ENCODE peak calls at places on chromosomes 11 and 22, in eight cellular contexts. O is lower leg skin, B is AG04450, E is BJ, J is cardiac fibroblast, D is mucosa of descending colon, R is lung, T is A673. H is an unnamed sample.

GRCh38 chr11:120740424-120740823 is 228.9 kb downstream of the GRIK4 start:
- DNase-seq in O (no peak), B (no peak), E (no peak), J (no peak), D (no peak), R (no peak), T (no peak), H (no peak)

GRCh38 chr11:105609341-105609781 is 512 bp upstream of the GRIA4 start:
- DNase-seq in O (no peak), B (no peak), E (no peak), J (peak), D (no peak), R (no peak), T (peak), H (no peak)

GRCh38 chr11:67275606-67276409 is 9.5 kb downstream of the GRK2 start:
- DNase-seq in O (no peak), B (no peak), E (no peak), J (no peak), D (peak), R (no peak), T (no peak), H (no peak)

GRCh38 chr11:18878211-18878610 is 61.0 kb downstream of the MRGPRX1 start:
- DNase-seq in O (no peak), B (no peak), E (no peak), J (no peak), D (no peak), R (no peak), T (no peak), H (no peak)

GRCh38 chr22:41290262-41291221 is 4.6 kb upstream of the RANGAP1 start:
- DNase-seq in O (no peak), B (peak), E (peak), J (peak), D (no peak), R (no peak), T (peak), H (no peak)

GRCh38 chr11:122108192-122108799 is 7.7 kb downstream of the BLID start:
- DNase-seq in O (no peak), B (no peak), E (no peak), J (peak), D (no peak), R (peak), T (peak), H (no peak)

GRCh38 chr22:50531546-50532352 is 1.9 kb upstream of the TYMP start:
- DNase-seq in O (peak), B (no peak), E (no peak), J (peak), D (peak), R (peak), T (no peak), H (peak)

GRCh38 chr11:96063053-96063452 is 139.1 kb upstream of the MTMR2 start:
- DNase-seq in O (no peak), B (no peak), E (no peak), J (no peak), D (no peak), R (no peak), T (no peak), H (no peak)

GRCh38 chr11:93567406-93567819 is 24.2 kb upstream of the SMCO4 start:
- DNase-seq in O (no peak), B (no peak), E (no peak), J (peak), D (no peak), R (peak), T (no peak), H (peak)

GRCh38 chr11:26333906-26334305 is 2.0 kb downstream of the ANO3 start:
- DNase-seq in O (no peak), B (no peak), E (no peak), J (peak), D (no peak), R (no peak), T (peak), H (no peak)

GRCh38 chr11:69297926-69298777 is 4.2 kb downstream of the MYEOV start:
- DNase-seq in O (peak), B (peak), E (peak), J (peak), D (peak), R (peak), T (no peak), H (peak)

GRCh38 chr11:46285594-46286033 is 8.2 kb downstream of the CREB3L1 start:
- DNase-seq in O (no peak), B (no peak), E (no peak), J (peak), D (peak), R (no peak), T (no peak), H (no peak)

GRCh38 chr11:37946155-37946766 is 1348.2 kb upstream of the RAG2 start:
- DNase-seq in O (no peak), B (peak), E (no peak), J (peak), D (no peak), R (no peak), T (peak), H (no peak)

GRCh38 chr11:125141686-125142535 is 22.6 kb upstream of the PKNOX2 start:
- DNase-seq in O (no peak), B (no peak), E (no peak), J (peak), D (no peak), R (peak), T (peak), H (no peak)

GRCh38 chr22:44686873-44687600 is 15.0 kb upstream of the PRR5 start:
- DNase-seq in O (no peak), B (no peak), E (peak), J (no peak), D (no peak), R (no peak), T (no peak), H (no peak)

GRCh38 chr11:68546555-68546954 is 86.0 kb downstream of the PPP6R3 start:
- DNase-seq in O (no peak), B (no peak), E (no peak), J (peak), D (no peak), R (no peak), T (no peak), H (no peak)

GRCh38 chr11:35288817-35289541 is 130.4 kb downstream of the SLC1A2 start:
- DNase-seq in O (no peak), B (no peak), E (peak), J (peak), D (no peak), R (no peak), T (no peak), H (no peak)

GRCh38 chr11:107006076-107006833 is 12.0 kb downstream of the GUCY1A2 start:
- DNase-seq in O (no peak), B (no peak), E (no peak), J (no peak), D (no peak), R (no peak), T (peak), H (no peak)

GRCh38 chr11:35243774-35244173 is 104.8 kb downstream of the CD44 start:
- DNase-seq in O (no peak), B (no peak), E (no peak), J (no peak), D (no peak), R (no peak), T (no peak), H (no peak)

GRCh38 chr11:62034045-62034355 is 66.6 kb upstream of the FTH1 start:
- DNase-seq in O (no peak), B (no peak), E (no peak), J (no peak), D (no peak), R (no peak), T (no peak), H (no peak)

GRCh38 chr11:126054412-126054811 is 8.3 kb downstream of the CDON start:
- DNase-seq in O (no peak), B (no peak), E (no peak), J (no peak), D (no peak), R (no peak), T (no peak), H (no peak)

GRCh38 chr22:27377501-27377900 is 424.1 kb downstream of the MN1 start:
- DNase-seq in O (no peak), B (no peak), E (no peak), J (no peak), D (no peak), R (peak), T (peak), H (no peak)

GRCh38 chr11:70755410-70756158 is 357.3 kb downstream of the CTTN start:
- DNase-seq in O (peak), B (peak), E (peak), J (peak), D (peak), R (peak), T (peak), H (no peak)

GRCh38 chr11:38182126-38182907 is 1584.3 kb upstream of the RAG2 start:
- DNase-seq in O (no peak), B (no peak), E (peak), J (peak), D (no peak), R (no peak), T (no peak), H (no peak)

GRCh38 chr11:1653541-1654387 is 24.2 kb downstream of the KRTAP5-5 start:
- DNase-seq in O (no peak), B (no peak), E (no peak), J (no peak), D (no peak), R (no peak), T (no peak), H (no peak)

GRCh38 chr22:41092023-41092817 is at the start of gene EP300:
- DNase-seq in O (peak), B (no peak), E (peak), J (peak), D (peak), R (peak), T (peak), H (peak)

GRCh38 chr11:114928260-114928870 is 250.0 kb downstream of the NXPE2 start:
- DNase-seq in O (no peak), B (no peak), E (no peak), J (no peak), D (no peak), R (no peak), T (no peak), H (no peak)

GRCh38 chr11:3834349-3835099 is 6.2 kb downstream of the RHOG start:
- DNase-seq in O (no peak), B (no peak), E (no peak), J (no peak), D (peak), R (peak), T (no peak), H (no peak)

GRCh38 chr11:93548679-93549319 is 5.6 kb upstream of the SMCO4 start:
- DNase-seq in O (no peak), B (no peak), E (no peak), J (no peak), D (no peak), R (no peak), T (no peak), H (no peak)

GRCh38 chr11:28049338-28050216 is 58.4 kb downstream of the KIF18A start:
- DNase-seq in O (no peak), B (no peak), E (no peak), J (peak), D (no peak), R (no peak), T (peak), H (no peak)

GRCh38 chr22:32994921-32995320 is 63.3 kb downstream of the SYN3 start:
- DNase-seq in O (peak), B (no peak), E (no peak), J (no peak), D (no peak), R (no peak), T (no peak), H (no peak)

GRCh38 chr11:79503028-79503427 is 62.2 kb upstream of the TENM4 start:
- DNase-seq in O (no peak), B (no peak), E (no peak), J (no peak), D (no peak), R (no peak), T (no peak), H (no peak)

GRCh38 chr11:113474362-113475159 is 637 bp downstream of the DRD2 start:
- DNase-seq in O (peak), B (peak), E (peak), J (peak), D (no peak), R (peak), T (peak), H (peak)

GRCh38 chr11:124761301-124762021 is 629 bp downstream of the ESAM start:
- DNase-seq in O (peak), B (no peak), E (no peak), J (no peak), D (no peak), R (no peak), T (no peak), H (no peak)

GRCh38 chr22:46009730-46010129 is 32.8 kb upstream of the WNT7B start:
- DNase-seq in O (no peak), B (no peak), E (no peak), J (no peak), D (peak), R (no peak), T (no peak), H (no peak)

GRCh38 chr22:32531955-32532818 is 57.6 kb downstream of the FBXO7 start:
- DNase-seq in O (peak), B (peak), E (peak), J (peak), D (peak), R (peak), T (peak), H (peak)

GRCh38 chr11:69277074-69277809 is 16.7 kb upstream of the MYEOV start:
- DNase-seq in O (no peak), B (no peak), E (no peak), J (no peak), D (peak), R (no peak), T (no peak), H (no peak)

GRCh38 chr11:117823294-117823940 is 1.1 kb downstream of the FXYD2 start:
- DNase-seq in O (peak), B (no peak), E (no peak), J (no peak), D (peak), R (no peak), T (peak), H (peak)

DNA sequence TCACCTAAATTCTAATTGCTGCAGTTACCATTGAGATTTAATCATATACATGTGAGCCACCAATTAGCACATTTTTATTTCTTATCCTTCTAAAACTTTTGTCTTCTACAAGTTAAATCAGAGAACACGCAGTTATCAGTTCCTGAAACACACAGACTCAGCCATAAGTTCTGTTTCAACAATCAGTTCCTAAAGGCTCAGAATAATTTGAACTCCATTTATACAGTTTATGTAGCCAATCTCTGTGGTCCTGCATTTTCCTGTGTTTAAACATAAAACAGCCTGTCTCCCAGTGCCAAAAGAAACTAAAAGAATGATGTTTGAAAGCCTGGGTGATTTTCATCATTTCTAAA is 2.9 kb downstream of the PLAAT3 start:
- DNase-seq in O (no peak), B (no peak), E (no peak), J (no peak), D (no peak), R (no peak), T (no peak), H (no peak)
- TF ChIP-seq CTCF in O (no peak), B (no peak), E (no peak), J (no peak), D (no peak), R (no peak), T (no peak), H (no peak)

GRCh38 chr11:33344611-33345010 is 87.4 kb downstream of the HIPK3 start:
- DNase-seq in O (no peak), B (no peak), E (no peak), J (no peak), D (no peak), R (no peak), T (peak), H (no peak)
- TF ChIP-seq CTCF in O (no peak), B (peak), E (peak), J (no peak), D (no peak), R (no peak), T (peak), H (no peak)

GRCh38 chr22:23386822-23387580 is 193.1 kb downstream of the IGLL1 start:
- DNase-seq in O (peak), B (no peak), E (no peak), J (no peak), D (no peak), R (no peak), T (no peak), H (no peak)

GRCh38 chr22:23387827-23388491 is 192.1 kb downstream of the IGLL1 start:
- DNase-seq in O (peak), B (no peak), E (no peak), J (no peak), D (no peak), R (no peak), T (no peak), H (no peak)

GRCh38 chr22:23384899-23385298 is 195.2 kb downstream of the IGLL1 start:
- DNase-seq in O (no peak), B (no peak), E (no peak), J (no peak), D (no peak), R (no peak), T (no peak), H (no peak)

GRCh38 chr22:23385301-23386244 is 194.5 kb downstream of the IGLL1 start:
- DNase-seq in O (peak), B (peak), E (no peak), J (peak), D (peak), R (peak), T (peak), H (peak)

GRCh38 chr22:23386245-23386631 is 193.9 kb downstream of the IGLL1 start:
- DNase-seq in O (no peak), B (no peak), E (no peak), J (peak), D (no peak), R (no peak), T (no peak), H (no peak)
- TF ChIP-seq CTCF in O (no peak), B (no peak), E (no peak), J (no peak), D (no peak), R (no peak), T (peak), H (no peak)

DNA sequence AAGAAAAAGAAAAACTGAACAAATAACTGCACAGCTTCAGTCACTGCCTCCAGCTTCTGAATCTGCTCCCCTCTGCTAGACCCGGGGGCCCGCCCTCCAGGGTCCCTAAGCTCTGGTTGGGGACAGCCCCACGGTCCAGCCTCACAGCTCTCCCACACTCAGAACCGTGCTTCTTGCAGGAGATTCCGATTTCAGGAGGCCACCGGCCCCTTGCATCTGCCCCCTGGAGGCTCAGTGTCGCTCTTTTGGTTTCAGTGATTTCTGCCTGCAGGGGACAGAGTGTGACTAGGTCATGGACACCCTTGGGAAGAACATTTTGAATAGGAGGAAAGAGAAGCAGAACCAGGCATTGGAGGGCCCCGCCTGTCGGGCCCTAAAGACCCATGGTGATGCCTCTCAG is 23.1 kb upstream of the RPS3 start:
- DNase-seq in O (no peak), B (no peak), E (no peak), J (no peak), D (no peak), R (no peak), T (no peak), H (no peak)
- TF ChIP-seq CTCF in O (no peak), B (peak), E (peak), J (no peak), D (no peak), R (no peak), T (peak), H (no peak)

GRCh38 chr11:100442017-100442416 is 245.1 kb upstream of the ARHGAP42 start:
- DNase-seq in O (no peak), B (no peak), E (no peak), J (no peak), D (no peak), R (no peak), T (peak), H (no peak)

GRCh38 chr11:100445231-100445735 is 241.8 kb upstream of the ARHGAP42 start:
- DNase-seq in O (no peak), B (no peak), E (no peak), J (peak), D (no peak), R (no peak), T (peak), H (no peak)
- TF ChIP-seq CTCF in O (no peak), B (no peak), E (no peak), J (no peak), D (no peak), R (no peak), T (peak), H (no peak)

GRCh38 chr11:100528872-100529416 is 158.1 kb upstream of the ARHGAP42 start:
- DNase-seq in O (no peak), B (no peak), E (no peak), J (no peak), D (no peak), R (no peak), T (no peak), H (no peak)

GRCh38 chr11:100525197-100525596 is 161.9 kb upstream of the ARHGAP42 start:
- DNase-seq in O (no peak), B (no peak), E (no peak), J (no peak), D (no peak), R (no peak), T (no peak), H (no peak)

DNA sequence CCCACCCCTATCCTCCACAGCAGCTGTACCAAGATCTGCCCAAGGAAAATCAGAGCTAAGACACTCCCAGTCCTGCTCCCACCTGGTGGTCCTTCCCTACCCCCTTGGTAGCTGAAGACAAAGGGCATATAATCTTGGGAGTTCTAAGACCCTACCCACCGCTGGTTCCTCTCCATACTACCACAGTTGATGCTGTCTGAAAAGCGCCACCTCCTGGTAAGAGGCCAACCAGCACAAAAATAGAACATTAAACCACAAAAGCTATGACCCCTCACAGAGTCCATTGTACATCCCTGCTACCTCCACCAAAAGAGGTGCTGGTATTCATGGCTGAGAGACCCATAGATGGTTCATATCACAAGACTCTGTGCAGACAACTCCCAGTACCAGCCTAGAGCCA is 161.5 kb upstream of the ARHGAP42 start:
- DNase-seq in O (no peak), B (no peak), E (no peak), J (no peak), D (no peak), R (no peak), T (peak), H (no peak)
- TF ChIP-seq CTCF in O (no peak), B (peak), E (no peak), J (peak), D (no peak), R (no peak), T (peak), H (no peak)

DNA sequence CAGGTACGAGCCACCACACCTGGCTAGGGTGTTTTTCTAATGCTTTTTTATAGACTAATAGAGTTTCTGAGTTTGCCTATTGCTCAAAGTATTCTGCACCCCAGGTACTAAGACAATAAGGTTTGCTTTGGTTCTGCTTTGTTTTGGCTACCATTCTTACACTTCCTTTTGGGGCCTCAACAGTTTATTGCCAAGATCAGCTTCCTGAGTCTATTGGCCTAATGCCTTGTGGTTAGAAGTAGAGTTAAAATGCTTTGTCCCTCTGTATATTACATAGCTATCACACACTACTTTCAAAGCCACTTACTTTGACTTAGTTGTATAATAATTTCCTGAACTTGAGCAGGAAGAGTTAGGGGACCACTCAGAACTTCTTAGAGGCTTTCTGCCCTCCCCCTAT is 96.5 kb downstream of the DLG2 start:
- DNase-seq in O (no peak), B (no peak), E (no peak), J (peak), D (no peak), R (no peak), T (peak), H (no peak)
- TF ChIP-seq CTCF in O (no peak), B (no peak), E (no peak), J (no peak), D (no peak), R (no peak), T (no peak), H (no peak)

H was measured in suprapubic skin.